ENCODE peak calls at places on chromosomes 13 and 19, in ten cellular contexts. X is mesendoderm, Z is aorta, A is Peyer's patch, E is PC-3, D is esophagus muscularis mucosa, S is iPS DF 6.9, N is choroid plexus epithelial cell, R is Karpas-422, Y is ascending aorta. J is an unnamed sample.

GRCh38 chr19:14375055-14375581 is 6.1 kb upstream of the ADGRE5 start:
- DNase-seq in X (no peak), Z (no peak), A (peak; percentile 95), E (no peak), D (no peak), S (no peak), N (no peak), R (peak; percentile 63), Y (peak; percentile 62), J (no peak)

GRCh38 chr13:57698851-57699250 is 67.3 kb downstream of the PCDH17 start:
- DNase-seq in X (no peak), Z (no peak), A (no peak), E (no peak), D (no peak), S (no peak), N (no peak), R (no peak), Y (no peak), J (no peak)

GRCh38 chr13:94860981-94861407 is 148.6 kb upstream of the SOX21 start:
- DNase-seq in X (no peak), Z (no peak), A (no peak), E (peak; percentile 31), D (no peak), S (no peak), N (peak; percentile 32), R (no peak), Y (no peak), J (no peak)

GRCh38 chr19:17847538-17848366 is at the start of gene JAK3:
- DNase-seq in X (peak; percentile 92), Z (peak; percentile 92), A (peak; percentile 89), E (no peak), D (no peak), S (no peak), N (peak; percentile 82), R (peak; percentile 76), Y (no peak), J (peak; percentile 64)

GRCh38 chr19:12913871-12914690 is 5.0 kb downstream of the SYCE2 start:
- DNase-seq in X (peak; percentile 59), Z (no peak), A (peak; percentile 80), E (no peak), D (no peak), S (no peak), N (peak; percentile 54), R (no peak), Y (no peak), J (no peak)

GRCh38 chr13:27997904-27998522 is 9.5 kb upstream of the URAD start:
- DNase-seq in X (peak; percentile 86), Z (no peak), A (peak; percentile 78), E (peak; percentile 59), D (no peak), S (no peak), N (peak; percentile 62), R (peak; percentile 79), Y (no peak), J (peak; percentile 72)

GRCh38 chr13:89796196-89796595 is 1551.3 kb upstream of the MIR17HG start:
- DNase-seq in X (no peak), Z (no peak), A (no peak), E (peak; percentile 34), D (no peak), S (no peak), N (no peak), R (no peak), Y (no peak), J (no peak)

GRCh38 chr19:32339988-32340874 is 5.2 kb upstream of the ZNF507 start:
- DNase-seq in X (peak; percentile 68), Z (peak; percentile 92), A (peak; percentile 85), E (peak; percentile 60), D (no peak), S (no peak), N (peak; percentile 64), R (peak; percentile 76), Y (no peak), J (peak; percentile 29)

GRCh38 chr13:41054212-41054877 is 7.0 kb upstream of the WBP4 start:
- DNase-seq in X (peak; percentile 43), Z (no peak), A (peak; percentile 69), E (peak; percentile 72), D (no peak), S (no peak), N (peak; percentile 78), R (peak; percentile 85), Y (no peak), J (peak; percentile 63)

GRCh38 chr19:24069907-24070657 is 16.9 kb upstream of the ZNF254 start:
- DNase-seq in X (no peak), Z (no peak), A (no peak), E (peak; percentile 45), D (no peak), S (no peak), N (peak; percentile 33), R (no peak), Y (no peak), J (no peak)

GRCh38 chr13:34591801-34592454 is 350.1 kb upstream of the NBEA start:
- DNase-seq in X (peak; percentile 18), Z (no peak), A (no peak), E (no peak), D (no peak), S (no peak), N (no peak), R (no peak), Y (no peak), J (no peak)

GRCh38 chr19:40745402-40745780 is 4.9 kb downstream of the ACTMAP start:
- DNase-seq in X (peak; percentile 73), Z (no peak), A (no peak), E (no peak), D (no peak), S (no peak), N (peak; percentile 85), R (no peak), Y (no peak), J (no peak)

GRCh38 chr19:13053238-13053637 is 49.4 kb downstream of the LYL1 start:
- DNase-seq in X (no peak), Z (no peak), A (no peak), E (no peak), D (no peak), S (no peak), N (no peak), R (no peak), Y (no peak), J (no peak)

DNA sequence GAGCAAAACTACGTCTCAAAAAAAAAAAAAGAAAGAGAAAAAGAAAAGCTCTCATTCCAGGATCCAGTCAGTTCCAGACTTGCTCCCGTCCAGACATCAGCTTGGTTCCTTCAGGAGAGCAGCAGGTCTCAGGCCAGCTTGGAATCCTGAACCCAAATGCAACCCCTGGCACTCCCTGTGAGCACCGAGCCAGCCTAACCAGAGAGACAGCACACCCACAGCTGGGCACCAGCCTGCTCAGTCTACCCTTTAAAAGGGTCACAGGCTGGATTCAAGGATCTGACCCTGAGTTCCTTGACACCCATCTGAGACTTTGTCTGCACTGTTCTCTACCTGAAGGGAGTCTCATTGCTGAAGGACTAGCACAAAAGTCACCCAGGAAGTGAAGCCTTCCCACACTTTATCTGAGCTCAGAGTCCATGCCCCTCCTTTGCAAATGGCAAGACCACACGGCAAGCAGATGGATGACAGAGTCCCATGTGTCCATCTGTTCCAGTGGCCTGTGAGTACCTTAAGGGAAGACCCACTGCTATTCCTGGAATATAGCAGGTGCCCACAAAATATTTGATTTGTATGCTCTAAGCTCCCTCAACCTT is 1.4 kb downstream of the PEPD start:
- DNase-seq in X (no peak), Z (no peak), A (peak; percentile 66), E (no peak), D (no peak), S (no peak), N (no peak), R (no peak), Y (no peak), J (no peak)
- H3K4me3 ChIP-seq in X (no peak overlapping the region), Z (no peak overlapping the region), A (peak overlapping the region; percentile 93), E (no peak overlapping the region), D (peak overlapping the region; percentile 97), S (no peak overlapping the region), N (no peak overlapping the region), R (no peak overlapping the region), Y (no peak overlapping the region), J (no peak overlapping the region)

DNA sequence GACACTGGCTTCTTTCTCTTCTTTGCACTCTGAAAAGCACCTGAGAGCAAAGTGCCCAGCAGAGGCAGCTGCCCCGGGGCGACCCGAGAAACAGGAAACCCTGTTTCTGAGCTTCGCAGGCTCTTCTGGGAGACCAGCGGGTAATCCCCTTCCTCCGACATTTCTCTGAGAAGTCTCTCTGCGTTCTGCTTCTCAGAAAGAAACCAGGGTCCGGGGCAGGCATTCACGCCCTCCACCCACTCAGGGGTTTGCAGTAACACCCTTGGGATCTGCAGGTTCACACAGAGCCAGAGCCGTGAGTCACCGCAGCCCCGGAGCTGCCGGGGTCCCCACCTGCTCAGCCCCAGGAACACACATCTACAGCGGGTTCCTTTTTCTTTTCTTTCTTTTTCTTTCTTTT is 86.0 kb downstream of the GADD45B start:
- DNase-seq in X (no peak), Z (peak; percentile 62), A (peak; percentile 75), E (no peak), D (no peak), S (no peak), N (no peak), R (peak; percentile 48), Y (no peak), J (no peak)
- H3K4me3 ChIP-seq in X (no peak overlapping the region), Z (no peak overlapping the region), A (peak overlapping the region; percentile 12), E (no peak overlapping the region), D (no peak overlapping the region), S (no peak overlapping the region), N (no peak overlapping the region), R (peak overlapping the region; percentile 25), Y (no peak overlapping the region), J (no peak overlapping the region)

GRCh38 chr19:2280633-2281264 is 1.2 kb downstream of the PEAK3 start:
- DNase-seq in X (no peak), Z (no peak), A (no peak), E (no peak), D (no peak), S (no peak), N (no peak), R (peak; percentile 40), Y (no peak), J (no peak)

GRCh38 chr19:2282862-2283237 is 875 bp upstream of the PEAK3 start:
- DNase-seq in X (no peak), Z (no peak), A (no peak), E (no peak), D (no peak), S (no peak), N (no peak), R (no peak), Y (no peak), J (no peak)

GRCh38 chr19:2278504-2279158 is 3.3 kb downstream of the PEAK3 start:
- DNase-seq in X (no peak), Z (no peak), A (peak; percentile 80), E (no peak), D (no peak), S (no peak), N (no peak), R (peak; percentile 41), Y (no peak), J (no peak)

GRCh38 chr19:2283835-2284507 is 2.0 kb upstream of the PEAK3 start:
- DNase-seq in X (no peak), Z (no peak), A (no peak), E (no peak), D (no peak), S (no peak), N (no peak), R (peak; percentile 55), Y (no peak), J (no peak)

GRCh38 chr19:2282062-2282861 is at the start of gene PEAK3:
- DNase-seq in X (peak; percentile 81), Z (peak; percentile 89), A (peak; percentile 94), E (no peak), D (peak; percentile 96), S (no peak), N (peak; percentile 53), R (no peak), Y (no peak), J (peak; percentile 47)
- H3K4me3 ChIP-seq in X (no peak within 1 kb of the TSS), Z (no peak within 1 kb of the TSS), A (peak within 1 kb of the TSS; percentile 49), E (no peak within 1 kb of the TSS), D (peak within 1 kb of the TSS; percentile 47), S (peak within 1 kb of the TSS; percentile 34), N (peak within 1 kb of the TSS; percentile 41), R (no peak within 1 kb of the TSS), Y (peak within 1 kb of the TSS; percentile 13), J (no peak within 1 kb of the TSS)

GRCh38 chr19:5291588-5292193 is 48.9 kb downstream of the PTPRS start:
- DNase-seq in X (no peak), Z (no peak), A (no peak), E (no peak), D (no peak), S (no peak), N (no peak), R (peak; percentile 42), Y (no peak), J (no peak)
- H3K4me3 ChIP-seq in X (no peak overlapping the region), Z (no peak overlapping the region), A (peak overlapping the region; percentile 57), E (peak overlapping the region; percentile 85), D (peak overlapping the region; percentile 93), S (no peak overlapping the region), N (peak overlapping the region; percentile 72), R (peak overlapping the region; percentile 74), Y (peak overlapping the region; percentile 46), J (peak overlapping the region; percentile 46)